ENCODE peak calls at places on chromosome 6, in seven cellular contexts. N, Y, B, L, M, K and W are unnamed samples.

GRCh38 chr6:163335671-163336545 is 78.6 kb upstream of the QKI start:
- DNase-seq in N (peak), Y (no peak), B (no peak), L (no peak), M (no peak), K (no peak), W (peak)

GRCh38 chr6:129195666-129196065 is 312.7 kb downstream of the LAMA2 start:
- DNase-seq in N (no peak), Y (no peak), B (no peak), L (no peak), M (no peak), K (no peak), W (no peak)

GRCh38 chr6:138682722-138683521 is 90.6 kb upstream of the CCDC28A start:
- DNase-seq in N (peak), Y (no peak), B (peak), L (no peak), M (no peak), K (no peak), W (no peak)

GRCh38 chr6:87350516-87350915 is 5.9 kb downstream of the C6orf163 start:
- DNase-seq in N (no peak), Y (no peak), B (peak), L (no peak), M (no peak), K (no peak), W (no peak)

GRCh38 chr6:137909533-137909932 is 42.5 kb downstream of the TNFAIP3 start:
- DNase-seq in N (no peak), Y (no peak), B (no peak), L (no peak), M (no peak), K (no peak), W (no peak)

GRCh38 chr6:57303931-57304681 is 13.3 kb upstream of the PRIM2 start:
- DNase-seq in N (no peak), Y (no peak), B (peak), L (no peak), M (no peak), K (no peak), W (no peak)

GRCh38 chr6:38225766-38226165 is 406.2 kb downstream of the ZFAND3 start:
- DNase-seq in N (no peak), Y (no peak), B (no peak), L (no peak), M (no peak), K (no peak), W (no peak)

GRCh38 chr6:141956046-141956761 is 176.5 kb upstream of the GJE1 start:
- DNase-seq in N (peak), Y (no peak), B (peak), L (no peak), M (no peak), K (no peak), W (no peak)

GRCh38 chr6:30889921-30890645 is 5.8 kb downstream of the DDR1 start:
- DNase-seq in N (no peak), Y (no peak), B (peak), L (no peak), M (no peak), K (no peak), W (peak)

GRCh38 chr6:152267967-152268845 is 369.0 kb downstream of the SYNE1 start:
- DNase-seq in N (no peak), Y (no peak), B (no peak), L (peak), M (no peak), K (peak), W (no peak)

GRCh38 chr6:31821301-31822037 is 6.1 kb upstream of the HSPA1B start:
- DNase-seq in N (peak), Y (no peak), B (peak), L (no peak), M (no peak), K (peak), W (peak)

GRCh38 chr6:139990865-139991264 is 616.4 kb upstream of the CITED2 start:
- DNase-seq in N (no peak), Y (no peak), B (no peak), L (no peak), M (no peak), K (no peak), W (no peak)

GRCh38 chr6:135105710-135106109 is 51.1 kb upstream of the HBS1L start:
- DNase-seq in N (no peak), Y (no peak), B (no peak), L (no peak), M (no peak), K (no peak), W (no peak)

GRCh38 chr6:167898673-167899311 is 72.1 kb downstream of the AFDN start:
- DNase-seq in N (no peak), Y (no peak), B (peak), L (no peak), M (no peak), K (peak), W (no peak)

GRCh38 chr6:54195637-54196036 is 84.4 kb downstream of the MLIP start:
- DNase-seq in N (no peak), Y (no peak), B (no peak), L (no peak), M (no peak), K (no peak), W (no peak)

GRCh38 chr6:79446006-79446405 is 91.2 kb downstream of the LCA5 start:
- DNase-seq in N (no peak), Y (no peak), B (no peak), L (no peak), M (no peak), K (no peak), W (no peak)

GRCh38 chr6:165231581-165232276 is 77.7 kb downstream of the C6orf118 start:
- DNase-seq in N (peak), Y (peak), B (peak), L (peak), M (peak), K (peak), W (no peak)

GRCh38 chr6:5367510-5367909 is 106.2 kb downstream of the FARS2 start:
- DNase-seq in N (no peak), Y (no peak), B (no peak), L (no peak), M (no peak), K (no peak), W (no peak)

DNA sequence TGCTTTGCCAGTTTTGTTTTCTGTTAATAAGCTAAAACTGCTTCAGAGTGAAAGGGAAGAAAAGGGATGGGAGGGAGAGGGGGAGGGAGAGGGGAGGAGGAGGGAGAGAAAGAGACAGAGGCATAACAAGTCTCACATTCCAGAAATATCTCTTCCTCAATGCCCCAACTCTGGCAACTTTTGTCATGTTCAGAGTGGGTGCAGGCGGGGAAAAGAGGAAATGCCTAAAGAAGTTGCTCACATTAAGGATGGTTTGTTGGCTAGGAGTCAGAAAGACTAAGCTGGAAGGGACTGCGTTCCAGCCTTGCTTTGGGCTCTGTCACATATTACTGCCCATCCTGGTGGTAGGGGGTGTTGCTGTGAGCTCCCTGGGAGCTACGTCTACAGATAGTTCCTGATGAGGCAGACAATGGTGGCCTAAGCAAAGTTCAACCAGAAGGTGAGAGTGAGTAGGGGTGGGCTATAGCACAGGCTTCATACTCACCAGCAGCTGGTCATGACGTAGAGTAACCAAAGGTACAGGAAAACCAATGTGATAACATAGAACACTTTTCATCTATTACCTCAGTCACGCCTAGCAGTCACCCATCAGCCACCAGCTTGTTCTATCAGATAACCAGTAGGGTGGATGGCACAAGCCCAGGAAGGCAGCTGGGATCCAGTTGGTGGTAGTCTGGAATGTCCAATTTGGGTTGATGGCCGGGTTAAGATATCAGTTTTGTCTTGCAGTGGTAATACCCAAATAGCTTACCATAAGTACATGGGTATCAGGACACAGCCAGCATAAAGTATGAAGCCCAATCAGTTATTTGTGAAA is 2.1 kb downstream of the TSPYL4 start:
- DNase-seq in N (no peak), Y (no peak), B (peak), L (no peak), M (no peak), K (no peak), W (no peak)
- H3K4me3 ChIP-seq in N (no peak), Y (no peak), B (peak), L (no peak), M (no peak), K (no peak), W (peak)

GRCh38 chr6:21665101-21665435 is 71.5 kb downstream of the SOX4 start:
- DNase-seq in N (no peak), Y (no peak), B (peak), L (no peak), M (no peak), K (no peak), W (no peak)
- H3K4me3 ChIP-seq in N (peak), Y (peak), B (peak), L (peak), M (no peak), K (peak), W (peak)

DNA sequence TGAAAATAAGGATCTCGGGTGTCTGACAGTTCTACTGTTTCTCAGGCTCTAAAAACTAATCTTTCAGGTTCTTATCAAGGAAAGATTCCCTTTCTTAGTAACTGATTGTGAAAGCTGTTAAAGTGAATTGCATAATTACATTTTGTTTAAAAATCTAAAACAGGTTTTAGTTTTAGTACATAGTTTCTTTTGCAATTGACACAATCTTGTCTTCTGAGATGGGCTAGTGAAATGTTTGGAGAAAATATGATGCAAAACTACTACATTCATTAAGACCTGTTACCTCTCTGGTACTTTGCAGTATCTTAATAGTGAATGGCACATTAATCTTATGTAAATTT is 298.4 kb downstream of the UTRN start:
- DNase-seq in N (no peak), Y (no peak), B (no peak), L (no peak), M (no peak), K (no peak), W (no peak)
- H3K4me3 ChIP-seq in N (no peak), Y (no peak), B (peak), L (no peak), M (no peak), K (no peak), W (no peak)

GRCh38 chr6:4170297-4170696 is 34.9 kb upstream of the ECI2 start:
- DNase-seq in N (no peak), Y (no peak), B (no peak), L (no peak), M (no peak), K (no peak), W (no peak)

GRCh38 chr6:4176907-4177306 is 41.5 kb upstream of the ECI2 start:
- DNase-seq in N (no peak), Y (no peak), B (no peak), L (no peak), M (no peak), K (no peak), W (no peak)

GRCh38 chr6:4172368-4172767 is 37.0 kb upstream of the ECI2 start:
- DNase-seq in N (no peak), Y (no peak), B (no peak), L (no peak), M (no peak), K (no peak), W (no peak)

GRCh38 chr6:4178737-4179333 is 43.5 kb upstream of the ECI2 start:
- DNase-seq in N (no peak), Y (no peak), B (no peak), L (no peak), M (no peak), K (no peak), W (no peak)

DNA sequence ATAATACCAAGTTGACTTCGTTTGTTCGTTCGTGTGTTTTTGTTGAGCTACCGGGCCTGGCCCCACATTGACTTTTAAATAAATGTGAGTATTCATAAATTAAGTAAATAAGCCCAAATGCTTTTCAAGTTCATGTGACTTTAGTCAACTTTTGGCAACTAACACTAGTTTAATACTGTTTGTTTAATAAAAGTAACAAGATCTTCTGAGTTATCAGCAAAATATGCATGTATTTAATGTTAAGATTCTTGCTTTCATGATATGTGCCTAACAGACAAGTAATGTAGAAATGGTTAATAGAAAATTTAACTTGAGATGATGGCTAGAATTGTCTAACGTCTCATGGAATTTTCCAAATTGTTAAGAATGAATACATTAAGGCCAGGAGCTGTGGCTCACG is 38.7 kb upstream of the ECI2 start:
- DNase-seq in N (no peak), Y (no peak), B (no peak), L (no peak), M (no peak), K (no peak), W (no peak)
- H3K4me3 ChIP-seq in N (no peak), Y (no peak), B (no peak), L (no peak), M (no peak), K (no peak), W (no peak)

GRCh38 chr6:10585232-10585887 is 64.2 kb downstream of the GCNT2 start:
- DNase-seq in N (no peak), Y (peak), B (peak), L (no peak), M (no peak), K (no peak), W (no peak)

GRCh38 chr6:10582774-10583508 is 61.8 kb downstream of the GCNT2 start:
- DNase-seq in N (peak), Y (no peak), B (no peak), L (no peak), M (no peak), K (no peak), W (no peak)

GRCh38 chr6:10584607-10585006 is 63.5 kb downstream of the GCNT2 start:
- DNase-seq in N (no peak), Y (no peak), B (no peak), L (no peak), M (no peak), K (no peak), W (no peak)

GRCh38 chr6:10586302-10586701 is 65.2 kb downstream of the GCNT2 start:
- DNase-seq in N (no peak), Y (no peak), B (peak), L (no peak), M (no peak), K (no peak), W (no peak)

GRCh38 chr6:10583509-10583908 is 62.4 kb downstream of the GCNT2 start:
- DNase-seq in N (no peak), Y (peak), B (no peak), L (no peak), M (no peak), K (no peak), W (no peak)
- H3K4me3 ChIP-seq in N (no peak), Y (no peak), B (no peak), L (no peak), M (no peak), K (no peak), W (no peak)

DNA sequence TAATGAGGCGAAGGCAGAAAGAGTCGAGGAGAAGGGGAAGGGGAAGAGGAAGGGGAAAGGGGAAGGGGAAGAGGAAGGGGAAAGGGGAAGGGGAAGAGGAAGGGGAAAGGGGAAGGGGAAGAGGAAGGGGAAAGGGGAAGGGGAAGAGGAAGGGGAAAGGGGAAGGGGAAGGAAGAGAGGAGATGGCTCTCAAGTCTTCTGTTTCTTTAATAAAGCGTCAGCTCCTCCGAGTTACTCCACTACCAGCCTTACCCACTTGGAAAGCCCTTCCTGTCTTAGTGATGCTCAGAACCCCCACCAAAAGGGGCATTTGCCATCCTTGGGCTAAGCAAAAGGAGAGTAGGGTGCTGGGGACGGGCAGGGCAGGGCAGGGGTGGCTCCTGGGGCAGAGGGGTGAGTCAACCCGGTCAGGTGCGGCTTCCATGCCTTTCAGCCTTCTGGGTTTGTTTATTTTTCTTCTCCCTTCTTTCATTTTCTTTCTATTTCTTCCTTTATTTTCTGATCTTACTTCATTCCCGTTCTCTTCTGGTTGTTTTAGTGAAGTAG is 476 bp upstream of the CLIC5 start:
- DNase-seq in N (no peak), Y (no peak), B (no peak), L (no peak), M (no peak), K (no peak), W (no peak)
- H3K4me3 ChIP-seq in N (peak), Y (peak), B (no peak), L (peak), M (no peak), K (peak), W (peak)

GRCh38 chr6:33075208-33075567 is 602 bp upstream of the HLA-DPB1 start:
- DNase-seq in N (no peak), Y (no peak), B (no peak), L (no peak), M (no peak), K (no peak), W (no peak)

GRCh38 chr6:33077908-33078307 is 2.1 kb downstream of the HLA-DPB1 start:
- DNase-seq in N (no peak), Y (no peak), B (no peak), L (no peak), M (no peak), K (no peak), W (no peak)

GRCh38 chr6:33076406-33076934 is 680 bp downstream of the HLA-DPB1 start:
- DNase-seq in N (no peak), Y (no peak), B (no peak), L (no peak), M (no peak), K (no peak), W (no peak)

GRCh38 chr6:33073431-33073871 is at the start of gene HLA-DPA1:
- DNase-seq in N (peak), Y (no peak), B (no peak), L (peak), M (no peak), K (peak), W (peak)

DNA sequence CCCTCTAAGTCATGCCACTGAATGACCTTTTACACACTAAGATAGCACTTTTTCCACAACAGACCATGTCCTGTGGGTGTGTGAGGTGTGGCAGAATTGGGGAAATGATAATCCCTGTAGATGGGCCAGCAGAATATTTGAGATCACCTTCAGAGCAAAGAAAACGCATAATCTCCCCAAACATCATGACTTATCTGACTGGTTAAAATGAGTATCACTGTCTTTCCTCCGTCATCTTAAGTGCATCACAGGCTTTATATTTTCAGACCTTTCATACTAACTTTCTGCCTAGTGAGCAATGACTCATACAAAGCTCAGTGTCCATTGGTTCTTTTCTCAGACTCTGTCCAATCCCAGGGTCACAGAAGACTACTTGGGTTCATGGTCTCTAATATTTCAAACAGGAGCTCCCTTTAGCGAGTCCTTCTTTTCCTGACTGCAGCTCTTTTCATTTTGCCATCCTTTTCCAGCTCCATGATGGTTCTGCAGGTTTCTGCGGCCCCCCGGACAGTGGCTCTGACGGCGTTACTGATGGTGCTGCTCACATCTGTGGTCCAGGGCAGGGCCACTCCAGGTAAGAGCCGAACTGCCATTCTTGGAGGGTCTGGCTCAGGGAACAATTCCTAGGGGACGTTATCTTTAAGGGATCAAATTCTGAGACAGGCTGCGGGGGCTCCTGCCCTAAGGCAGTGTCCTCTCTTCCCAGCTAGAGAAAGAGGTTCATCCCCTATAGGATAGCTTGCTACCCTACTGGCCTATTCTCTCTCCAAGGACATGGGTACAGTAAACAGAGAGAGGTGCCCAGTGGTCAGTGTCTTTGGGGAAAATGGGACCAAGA is at the start of gene HLA-DPB1:
- DNase-seq in N (peak), Y (no peak), B (peak), L (peak), M (peak), K (peak), W (no peak)
- H3K4me3 ChIP-seq in N (no peak), Y (no peak), B (no peak), L (peak), M (no peak), K (no peak), W (peak)